ENCODE peak calls at places on chromosomes 6 and 20, in six cellular contexts. O, W, M, R, V and P are unnamed samples.

GRCh38 chr20:24761220-24762065 is 187.6 kb upstream of the CST7 start:
- DNase-seq in R (no peak), O (no peak), M (no peak), V (no peak), W (no peak), P (no peak)

GRCh38 chr20:31675828-31676533 is 38.3 kb downstream of the COX4I2 start:
- DNase-seq in M (no peak), V (no peak), R (no peak), W (peak), O (no peak), P (no peak)

GRCh38 chr6:36125575-36125974 is 4.7 kb upstream of the MAPK13 start:
- DNase-seq in W (no peak), V (no peak), M (no peak), R (no peak), O (no peak), P (no peak)

GRCh38 chr6:7726416-7727149 is 684 bp downstream of the BMP6 start:
- DNase-seq in O (no peak), R (peak), W (no peak), V (no peak), M (peak), P (no peak)

GRCh38 chr6:151534576-151534975 is 40.8 kb downstream of the CCDC170 start:
- DNase-seq in V (no peak), O (no peak), M (no peak), W (no peak), R (no peak), P (no peak)

GRCh38 chr6:128343666-128344065 is 176.7 kb downstream of the PTPRK start:
- DNase-seq in V (no peak), M (no peak), W (no peak), R (no peak), O (no peak), P (no peak)

GRCh38 chr6:14091329-14091978 is 26.1 kb upstream of the CD83 start:
- DNase-seq in W (no peak), M (no peak), O (no peak), R (no peak), V (no peak), P (no peak)

GRCh38 chr20:18567739-18568091 is 483 bp downstream of the SMIM26 start:
- DNase-seq in R (no peak), M (no peak), V (no peak), W (no peak), O (no peak), P (no peak)

GRCh38 chr6:11810854-11811643 is 32.4 kb upstream of the ADTRP start:
- DNase-seq in V (no peak), R (no peak), O (no peak), M (no peak), W (peak), P (no peak)

DNA sequence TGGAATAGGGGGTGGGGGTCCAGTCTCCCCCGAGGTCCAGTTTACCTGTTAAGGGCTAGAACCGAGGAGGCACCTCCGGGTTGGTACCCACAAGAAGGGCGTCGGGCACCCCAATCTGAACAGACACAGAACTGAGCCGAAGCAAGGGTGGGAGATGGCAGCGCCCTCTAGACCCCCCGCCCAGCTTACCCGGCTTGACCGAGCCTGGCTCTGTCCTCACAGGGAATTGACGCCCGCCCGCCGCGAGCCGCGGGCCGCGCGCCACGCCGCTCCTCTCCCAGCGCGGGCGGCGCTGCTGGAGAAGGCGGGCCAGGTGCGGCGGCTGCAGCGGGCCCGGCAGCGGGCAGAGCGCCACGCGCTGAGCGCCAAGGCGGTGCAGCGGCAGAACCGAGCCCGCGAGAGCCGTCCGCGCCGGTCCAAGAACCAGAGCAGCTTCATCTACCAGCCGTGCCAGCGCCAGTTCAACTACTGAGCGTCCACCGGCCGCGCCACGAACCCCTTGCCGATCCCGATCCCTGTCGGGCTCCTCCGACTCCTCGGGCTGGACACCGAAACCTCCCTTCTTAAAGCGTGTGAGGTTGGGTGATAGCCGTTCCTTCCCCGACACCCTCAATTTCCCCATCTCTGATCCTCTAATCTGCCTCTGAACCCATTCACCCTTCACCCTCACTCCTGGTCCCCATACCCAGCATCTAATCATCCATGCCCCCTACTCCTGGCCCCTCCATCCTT is 5.9 kb downstream of the TP53INP2 start:
- DNase-seq in W (peak), M (peak), R (peak), O (peak), V (peak), P (no peak)
- TF ChIP-seq CTCF in W (peak), M (peak), R (no peak), O (peak), V (no peak), P (peak)

GRCh38 chr20:50380697-50381040 is 129.5 kb upstream of the PTPN1 start:
- DNase-seq in W (peak), R (no peak), V (no peak), O (no peak), M (peak), P (no peak)

GRCh38 chr20:50379991-50380696 is 130.0 kb upstream of the PTPN1 start:
- DNase-seq in V (no peak), R (no peak), O (no peak), W (no peak), M (no peak), P (no peak)

GRCh38 chr20:50381053-50381732 is 129.0 kb upstream of the PTPN1 start:
- DNase-seq in O (no peak), V (no peak), M (no peak), W (peak), R (no peak), P (no peak)

GRCh38 chr20:50378170-50379000 is 131.8 kb upstream of the PTPN1 start:
- DNase-seq in W (no peak), O (no peak), R (no peak), V (no peak), M (no peak), P (no peak)

GRCh38 chr20:50379049-50379990 is 130.9 kb upstream of the PTPN1 start:
- DNase-seq in M (peak), V (peak), O (peak), W (peak), R (peak), P (no peak)
- H3K4me3 ChIP-seq in M (no peak), V (peak), O (peak), W (peak), R (no peak), P (no peak)

DNA sequence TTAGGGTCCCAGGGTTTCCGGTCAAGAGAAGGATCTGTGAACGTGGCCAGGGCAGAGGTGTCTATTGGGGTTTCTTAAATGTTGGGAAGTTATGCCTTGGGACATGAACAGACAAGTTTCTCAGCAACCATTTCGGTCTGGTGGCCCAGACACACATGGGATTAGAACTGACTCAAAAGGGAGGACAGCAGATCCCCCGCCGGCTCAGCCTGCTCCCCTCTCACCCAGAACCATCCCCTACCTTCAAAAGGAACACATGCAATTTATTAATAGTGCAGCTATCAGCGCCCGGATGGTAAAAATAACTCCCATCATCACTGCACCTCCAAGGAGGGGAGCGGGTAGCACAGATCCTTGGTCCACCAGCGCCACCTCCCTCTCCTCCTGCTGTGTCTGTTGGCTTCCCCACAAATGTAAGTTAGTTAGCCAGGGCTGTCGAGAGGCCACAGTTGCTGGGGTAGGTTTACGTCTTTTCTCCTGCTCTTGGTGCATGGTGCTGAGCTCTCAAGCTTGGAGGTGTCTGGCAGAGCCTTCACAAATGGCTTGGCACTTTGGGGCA is 77.1 kb downstream of the TRAM2 start:
- DNase-seq in W (no peak), R (no peak), M (no peak), O (no peak), V (no peak), P (no peak)
- TF ChIP-seq CTCF in W (no peak), R (no peak), M (no peak), O (no peak), V (no peak), P (no peak)

DNA sequence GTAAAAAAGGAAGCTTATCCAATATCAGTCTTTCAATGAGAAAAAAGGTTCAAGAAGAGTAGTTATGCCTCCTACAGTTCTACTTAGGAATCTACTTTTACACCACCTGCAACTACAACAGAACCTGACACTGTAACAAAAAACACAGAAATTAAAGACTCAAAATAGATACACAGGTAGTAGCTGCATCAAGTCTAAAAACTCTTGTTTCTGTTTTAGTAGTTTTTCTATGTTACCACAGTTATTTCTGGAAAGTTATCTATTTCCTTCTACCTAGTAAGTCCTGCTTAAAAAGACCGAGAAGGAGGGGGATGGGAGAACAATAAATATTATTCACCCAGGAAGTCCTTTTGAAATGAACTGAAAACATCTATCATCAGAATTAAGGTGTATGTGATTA is 52.5 kb downstream of the ATG5 start:
- DNase-seq in W (no peak), M (no peak), V (no peak), O (no peak), R (no peak), P (no peak)
- H3K4me3 ChIP-seq in W (no peak), M (no peak), V (no peak), O (no peak), R (no peak), P (no peak)